ENCODE peak calls at places on chromosomes 1 and 21, in ten cellular contexts. C, K, N, V, S, M, A, H, G and B are unnamed samples.

GRCh38 chr1:231694465-231695077 is 68.0 kb downstream of the DISC1 start:
- DNase-seq in N (no peak), S (peak), K (no peak), V (no peak), H (no peak), A (no peak), M (no peak), C (no peak), G (no peak), B (no peak)

GRCh38 chr1:181105134-181106021 is 16.9 kb downstream of the IER5 start:
- DNase-seq in H (peak), N (peak), G (peak), C (peak), V (peak), K (peak), A (peak), M (peak), S (peak), B (peak)

GRCh38 chr1:44049839-44050238 is 18.6 kb upstream of the SLC6A9 start:
- DNase-seq in V (peak), M (no peak), G (no peak), K (no peak), N (peak), H (peak), A (no peak), S (no peak), C (no peak), B (no peak)

GRCh38 chr1:209302777-209303642 is 280.5 kb upstream of the CAMK1G start:
- DNase-seq in S (no peak), N (no peak), G (no peak), C (peak), K (no peak), V (peak), H (no peak), A (no peak), M (no peak), B (peak)

GRCh38 chr1:9490605-9491339 is 48.5 kb upstream of the SLC25A33 start:
- DNase-seq in M (peak), V (peak), K (peak), G (peak), H (peak), S (peak), C (peak), N (peak), A (peak), B (peak)

GRCh38 chr1:5585256-5585655 is 407.0 kb downstream of the NPHP4 start:
- DNase-seq in G (no peak), K (no peak), H (no peak), S (no peak), V (no peak), M (no peak), A (no peak), N (no peak), C (no peak), B (no peak)

GRCh38 chr1:15311886-15312285 is 64.9 kb downstream of the FHAD1 start:
- DNase-seq in G (no peak), A (no peak), S (no peak), K (no peak), H (no peak), M (no peak), V (peak), N (no peak), C (no peak), B (no peak)

GRCh38 chr1:207807395-207808321 is 55.8 kb downstream of the CD46 start:
- DNase-seq in N (no peak), S (peak), K (no peak), C (no peak), H (no peak), V (no peak), M (no peak), G (no peak), A (peak), B (no peak)

GRCh38 chr1:228161381-228161780 is 4.2 kb upstream of the IBA57 start:
- DNase-seq in G (no peak), V (no peak), A (no peak), K (no peak), M (no peak), H (no peak), C (no peak), S (no peak), N (no peak), B (no peak)

GRCh38 chr1:173864179-173864867 is 3.5 kb downstream of the GAS5 start:
- DNase-seq in N (no peak), S (no peak), C (no peak), K (no peak), H (no peak), V (no peak), G (no peak), A (no peak), M (no peak), B (no peak)

GRCh38 chr21:44800103-44800502 is 1.5 kb downstream of the UBE2G2 start:
- DNase-seq in C (no peak), V (peak), N (no peak), G (no peak), M (no peak), A (no peak), K (no peak), S (no peak), H (peak), B (no peak)

GRCh38 chr21:41369915-41370839 is 8.3 kb downstream of the MX2 start:
- DNase-seq in K (no peak), C (no peak), H (no peak), A (no peak), N (no peak), G (peak), M (peak), S (no peak), V (no peak), B (no peak)

GRCh38 chr1:7299329-7299799 is 471.7 kb upstream of the VAMP3 start:
- DNase-seq in V (peak), A (peak), S (peak), M (no peak), N (peak), K (no peak), H (peak), G (no peak), C (no peak), B (peak)

GRCh38 chr1:8666394-8667167 is 150.9 kb downstream of the RERE start:
- DNase-seq in N (no peak), G (no peak), S (no peak), C (no peak), H (no peak), M (no peak), K (peak), V (peak), A (peak), B (peak)